ENCODE peak calls at places on chromosomes 1 and 21, in nine cellular contexts. W is CD4-positive, alpha-beta memory T cell; O is lung; U is breast epithelium; A is HFFc6; D is stimulated activated CD8-positive, alpha-beta memory T cell treated with anti-CD3 and anti-CD28 coated beads, Interleukin-7, amount 100 ng/mL, for 1 hour; Z is mesenchymal stem cell; L is NCI-H1694; H is germinal center. G is an unnamed sample.
A peak's percentile ranks its signal among the peaks of the same experiment; 100 is the strongest.

GRCh38 chr1:21292991-21293536 is 2.8 kb upstream of the ECE1 start:
- DNase-seq in W (peak; percentile 67), O (no peak), U (no peak), A (no peak), D (no peak), Z (no peak), L (no peak), H (peak; percentile 79), G (no peak)

GRCh38 chr1:36803870-36804560 is 230.3 kb downstream of the GRIK3 start:
- DNase-seq in W (no peak), O (no peak), U (no peak), A (no peak), D (no peak), Z (no peak), L (no peak), H (no peak), G (no peak)

GRCh38 chr21:44926364-44927101 is 5.8 kb upstream of the ITGB2 start:
- DNase-seq in W (peak; percentile 71), O (no peak), U (no peak), A (peak; percentile 15), D (no peak), Z (no peak), L (no peak), H (no peak), G (no peak)

GRCh38 chr1:179881642-179882252 is 338 bp upstream of the TOR1AIP1 start:
- DNase-seq in W (no peak), O (no peak), U (peak; percentile 92), A (peak; percentile 90), D (no peak), Z (peak; percentile 95), L (peak; percentile 63), H (no peak), G (no peak)

GRCh38 chr1:5404412-5405203 is 587.6 kb downstream of the NPHP4 start:
- DNase-seq in W (no peak), O (no peak), U (no peak), A (no peak), D (no peak), Z (no peak), L (no peak), H (no peak), G (no peak)

GRCh38 chr1:150109567-150109966 is 40.1 kb upstream of the PLEKHO1 start:
- DNase-seq in W (peak; percentile 47), O (no peak), U (no peak), A (no peak), D (no peak), Z (no peak), L (no peak), H (no peak), G (no peak)

GRCh38 chr1:161987303-161987702 is 36.4 kb downstream of the OLFML2B start:
- DNase-seq in W (no peak), O (no peak), U (no peak), A (no peak), D (no peak), Z (no peak), L (no peak), H (no peak), G (no peak)

GRCh38 chr1:54227836-54228435 is 28.0 kb downstream of the MRPL37 start:
- DNase-seq in W (no peak), O (no peak), U (no peak), A (no peak), D (no peak), Z (no peak), L (peak; percentile 28), H (no peak), G (no peak)

GRCh38 chr1:40673452-40673851 is 8.0 kb upstream of the RIMS3 start:
- DNase-seq in W (no peak), O (no peak), U (no peak), A (no peak), D (no peak), Z (no peak), L (no peak), H (no peak), G (no peak)

GRCh38 chr1:48643193-48643592 is 133.5 kb downstream of the BEND5 start:
- DNase-seq in W (no peak), O (no peak), U (no peak), A (no peak), D (no peak), Z (no peak), L (no peak), H (no peak), G (no peak)

GRCh38 chr1:217048104-217048707 is 325.0 kb upstream of the ESRRG start:
- DNase-seq in W (no peak), O (no peak), U (no peak), A (no peak), D (no peak), Z (no peak), L (no peak), H (peak; percentile 6), G (no peak)

GRCh38 chr1:60897003-60897402 is 185.4 kb upstream of the NFIA start:
- DNase-seq in W (no peak), O (no peak), U (peak; percentile 20), A (no peak), D (no peak), Z (no peak), L (no peak), H (no peak), G (no peak)

GRCh38 chr1:38021969-38022368 is 9.4 kb downstream of the UTP11 start:
- DNase-seq in W (no peak), O (no peak), U (no peak), A (no peak), D (no peak), Z (no peak), L (no peak), H (no peak), G (no peak)

GRCh38 chr1:164064501-164064900 is 494.5 kb upstream of the PBX1 start:
- DNase-seq in W (no peak), O (no peak), U (no peak), A (no peak), D (no peak), Z (peak; percentile 50), L (no peak), H (no peak), G (no peak)

GRCh38 chr1:48671578-48671977 is 105.1 kb downstream of the BEND5 start:
- DNase-seq in W (no peak), O (no peak), U (no peak), A (no peak), D (no peak), Z (no peak), L (no peak), H (no peak), G (no peak)

GRCh38 chr1:235455806-235456205 is 48.4 kb downstream of the B3GALNT2 start:
- DNase-seq in W (no peak), O (no peak), U (no peak), A (no peak), D (no peak), Z (no peak), L (peak; percentile 71), H (no peak), G (no peak)

GRCh38 chr1:7916431-7916830 is 24.2 kb downstream of the TNFRSF9 start:
- DNase-seq in W (no peak), O (no peak), U (no peak), A (no peak), D (no peak), Z (no peak), L (no peak), H (no peak), G (no peak)

GRCh38 chr1:12451560-12451900 is 166.5 kb downstream of the DHRS3 start:
- DNase-seq in W (no peak), O (no peak), U (no peak), A (no peak), D (no peak), Z (no peak), L (no peak), H (no peak), G (no peak)

G was measured in NCI-H1436 treated with DMSO at 0.1 percent for 48 hours.